ENCODE peak calls at places on chromosome X, in seven cellular contexts. H, U, G, K, Y, Q and V are unnamed samples.

GRCh38 chrX:19373034-19373891 is 29.5 kb downstream of the PDHA1 start:
- DNase-seq in H (no peak), U (no peak), G (no peak), K (peak; percentile 45), Y (no peak), Q (no peak), V (no peak)

GRCh38 chrX:41921492-41922124 is 1.7 kb downstream of the CASK start:
- DNase-seq in H (no peak), U (no peak), G (no peak), K (no peak), Y (no peak), Q (no peak), V (no peak)

GRCh38 chrX:73562986-73563739 is at the start of gene CHIC1:
- DNase-seq in H (peak; percentile 85), U (peak; percentile 53), G (peak; percentile 52), K (peak; percentile 85), Y (peak; percentile 63), Q (peak; percentile 49), V (peak; percentile 43)

GRCh38 chrX:115345654-115346014 is 56.1 kb downstream of the LUZP4 start:
- DNase-seq in H (no peak), U (no peak), G (no peak), K (no peak), Y (no peak), Q (no peak), V (no peak)

GRCh38 chrX:101708180-101708579 is 48.5 kb upstream of the ARMCX2 start:
- DNase-seq in H (no peak), U (no peak), G (no peak), K (no peak), Y (no peak), Q (no peak), V (no peak)

GRCh38 chrX:85107407-85107806 is 103.7 kb downstream of the APOOL start:
- DNase-seq in H (peak; percentile 14), U (no peak), G (no peak), K (no peak), Y (no peak), Q (no peak), V (no peak)

GRCh38 chrX:134544614-134545255 is 84.8 kb downstream of the HPRT1 start:
- DNase-seq in H (no peak), U (no peak), G (no peak), K (peak; percentile 36), Y (peak; percentile 44), Q (no peak), V (peak; percentile 50)

GRCh38 chrX:46573896-46574336 is 351 bp downstream of the CHST7 start:
- DNase-seq in H (peak; percentile 83), U (peak; percentile 61), G (peak; percentile 10), K (peak; percentile 79), Y (no peak), Q (peak; percentile 31), V (peak; percentile 70)

GRCh38 chrX:17082831-17083230 is 136.4 kb downstream of the REPS2 start:
- DNase-seq in H (peak; percentile 42), U (no peak), G (no peak), K (no peak), Y (no peak), Q (no peak), V (no peak)

GRCh38 chrX:119880552-119881437 is 9.2 kb downstream of the NDUFA1 start:
- DNase-seq in H (peak; percentile 70), U (no peak), G (peak; percentile 1), K (peak; percentile 46), Y (no peak), Q (peak; percentile 55), V (peak; percentile 32)

GRCh38 chrX:109533005-109533404 is 3.6 kb upstream of the NXT2 start:
- DNase-seq in H (no peak), U (no peak), G (no peak), K (no peak), Y (no peak), Q (no peak), V (no peak)

GRCh38 chrX:130545796-130546195 is 144.0 kb downstream of the RBMX2 start:
- DNase-seq in H (no peak), U (no peak), G (no peak), K (no peak), Y (no peak), Q (no peak), V (no peak)

GRCh38 chrX:3415011-3415410 is 68.6 kb upstream of the MXRA5 start:
- DNase-seq in H (no peak), U (no peak), G (no peak), K (no peak), Y (no peak), Q (no peak), V (no peak)

GRCh38 chrX:131067216-131067615 is 9.1 kb downstream of the ARHGAP36 start:
- DNase-seq in H (no peak), U (no peak), G (no peak), K (peak; percentile 66), Y (no peak), Q (no peak), V (no peak)

GRCh38 chrX:107894038-107894437 is 68.4 kb downstream of the MID2 start:
- DNase-seq in H (peak; percentile 61), U (no peak), G (peak; percentile 31), K (no peak), Y (no peak), Q (peak; percentile 40), V (peak; percentile 42)

GRCh38 chrX:106862972-106863688 is 40.0 kb downstream of the RIPPLY1 start:
- DNase-seq in H (peak; percentile 32), U (no peak), G (no peak), K (peak; percentile 71), Y (no peak), Q (peak; percentile 7), V (peak; percentile 38)

GRCh38 chrX:133249659-133250058 is 31.5 kb upstream of the TFDP3 start:
- DNase-seq in H (peak; percentile 2), U (no peak), G (no peak), K (no peak), Y (no peak), Q (no peak), V (no peak)
- TF ChIP-seq CTCF in H (no peak), U (no peak), G (peak; percentile 49), K (peak; percentile 43), Y (no peak), Q (peak; percentile 10), V (no peak)

DNA sequence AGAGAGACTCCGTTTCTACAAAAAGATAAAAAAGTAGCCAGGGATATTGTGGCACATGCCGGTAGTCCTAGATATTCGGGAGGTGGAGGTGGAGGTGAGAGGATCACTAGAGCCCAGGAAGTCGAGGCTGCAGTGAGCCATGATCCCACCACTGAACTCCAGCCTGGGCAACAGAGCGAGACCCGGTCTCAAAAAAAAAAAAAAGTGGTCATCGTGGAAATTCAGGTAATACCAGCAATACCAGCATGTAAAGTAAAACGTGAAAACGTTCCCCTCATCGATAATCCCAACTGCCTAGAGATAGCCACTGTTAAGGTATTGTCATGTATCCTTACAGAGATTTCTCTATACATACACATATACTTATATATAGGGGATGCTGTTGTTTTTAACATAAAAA is 1.5 kb downstream of the MAGT1 start:
- DNase-seq in H (no peak), U (no peak), G (no peak), K (no peak), Y (no peak), Q (no peak), V (no peak)
- TF ChIP-seq CTCF in H (no peak), U (no peak), G (no peak), K (no peak), Y (no peak), Q (no peak), V (no peak)

GRCh38 chrX:70995338-70995737 is 64.4 kb upstream of the SLC7A3 start:
- DNase-seq in H (no peak), U (no peak), G (no peak), K (no peak), Y (no peak), Q (no peak), V (no peak)

GRCh38 chrX:71000139-71000538 is 68.0 kb downstream of the SNX12 start:
- DNase-seq in H (no peak), U (no peak), G (no peak), K (no peak), Y (no peak), Q (no peak), V (no peak)

GRCh38 chrX:70998402-70999027 is 67.6 kb upstream of the SLC7A3 start:
- DNase-seq in H (peak; percentile 54), U (no peak), G (peak; percentile 5), K (peak; percentile 40), Y (no peak), Q (peak; percentile 16), V (peak; percentile 26)
- TF ChIP-seq CTCF in H (peak; percentile 55), U (no peak), G (peak; percentile 52), K (peak; percentile 64), Y (no peak), Q (peak; percentile 61), V (no peak)

DNA sequence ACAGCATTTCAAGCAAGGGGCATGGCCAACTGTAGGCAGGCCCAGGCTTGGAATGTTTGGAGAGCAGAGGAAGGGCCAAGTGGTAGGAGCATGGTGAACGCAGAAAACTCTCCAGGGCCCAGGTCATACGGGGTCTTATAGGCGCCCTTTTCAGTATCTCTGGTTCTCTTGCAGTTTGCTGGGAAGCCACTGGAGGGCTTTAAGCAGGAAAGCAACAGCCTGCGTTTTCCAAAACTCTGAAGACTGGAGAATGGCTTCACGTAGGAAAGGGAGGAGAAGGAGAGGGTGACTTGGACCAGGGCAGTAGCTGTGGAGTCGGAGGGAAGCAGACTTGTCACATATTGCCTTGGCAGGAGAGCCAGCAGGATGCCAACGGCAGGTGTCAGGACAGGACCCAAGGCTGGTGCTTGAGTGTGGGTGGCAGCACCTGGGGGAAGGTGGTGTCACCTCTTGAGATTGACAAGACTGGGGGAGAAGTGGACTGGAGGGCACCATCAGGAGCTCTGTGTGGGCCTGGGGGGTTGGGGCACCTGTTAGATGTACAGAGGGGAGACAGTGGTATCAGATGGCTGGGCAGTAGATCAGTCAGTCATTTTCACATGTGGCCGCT is 21.9 kb downstream of the TKTL1 start:
- DNase-seq in H (peak; percentile 44), U (no peak), G (peak; percentile 29), K (peak; percentile 56), Y (no peak), Q (no peak), V (peak; percentile 18)
- TF ChIP-seq CTCF in H (no peak), U (peak; percentile 22), G (peak; percentile 51), K (peak; percentile 57), Y (no peak), Q (peak; percentile 71), V (no peak)